ENCODE peak calls at places on chromosome 2, in six cellular contexts. One of them, this sample, is unnamed.

GRCh38 chr2:53095664-53096063 is 671.9 kb upstream of the CHAC2 start:
- DNase-seq in glutamatergic neuron: no peak
- DNase-seq in GM23338: no peak
- DNase-seq in coronary artery: no peak
- DNase-seq in GM06990: no peak
- DNase-seq in lower lobe of right lung: no peak
- DNase-seq in this sample: no peak

GRCh38 chr2:10514743-10515142 is 66.6 kb upstream of the ODC1 start:
- DNase-seq in lower lobe of right lung: no peak
- DNase-seq in coronary artery: peak; percentile 14
- DNase-seq in glutamatergic neuron: no peak
- DNase-seq in GM23338: no peak
- DNase-seq in GM06990: no peak
- DNase-seq in this sample: no peak

GRCh38 chr2:60309326-60309725 is 244.1 kb downstream of the BCL11A start:
- DNase-seq in coronary artery: no peak
- DNase-seq in GM23338: no peak
- DNase-seq in glutamatergic neuron: no peak
- DNase-seq in lower lobe of right lung: no peak
- DNase-seq in GM06990: no peak
- DNase-seq in this sample: no peak

GRCh38 chr2:230907361-230908093 is 17.5 kb downstream of the GPR55 start:
- DNase-seq in glutamatergic neuron: peak; percentile 5
- DNase-seq in coronary artery: peak; percentile 53
- DNase-seq in GM06990: no peak
- DNase-seq in lower lobe of right lung: no peak
- DNase-seq in GM23338: no peak
- DNase-seq in this sample: peak; percentile 13

GRCh38 chr2:162085090-162085891 is 11.3 kb upstream of the DPP4 start:
- DNase-seq in lower lobe of right lung: no peak
- DNase-seq in coronary artery: no peak
- DNase-seq in GM23338: no peak
- DNase-seq in GM06990: no peak
- DNase-seq in glutamatergic neuron: no peak
- DNase-seq in this sample: no peak

GRCh38 chr2:197890160-197890559 is 85.8 kb downstream of the PLCL1 start:
- DNase-seq in GM23338: no peak
- DNase-seq in glutamatergic neuron: no peak
- DNase-seq in lower lobe of right lung: no peak
- DNase-seq in coronary artery: no peak
- DNase-seq in GM06990: no peak
- DNase-seq in this sample: no peak

GRCh38 chr2:200616656-200617055 is 30.8 kb downstream of the AOX1 start:
- DNase-seq in glutamatergic neuron: no peak
- DNase-seq in lower lobe of right lung: no peak
- DNase-seq in GM06990: no peak
- DNase-seq in coronary artery: no peak
- DNase-seq in GM23338: no peak
- DNase-seq in this sample: no peak

GRCh38 chr2:146874260-146874658 is 970.6 kb upstream of the ACVR2A start:
- DNase-seq in coronary artery: no peak
- DNase-seq in GM23338: no peak
- DNase-seq in glutamatergic neuron: no peak
- DNase-seq in GM06990: no peak
- DNase-seq in lower lobe of right lung: no peak
- DNase-seq in this sample: no peak

GRCh38 chr2:172080641-172081230 is 4.6 kb upstream of the DLX1 start:
- DNase-seq in glutamatergic neuron: no peak
- DNase-seq in lower lobe of right lung: no peak
- DNase-seq in GM06990: no peak
- DNase-seq in coronary artery: no peak
- DNase-seq in GM23338: no peak
- DNase-seq in this sample: no peak

GRCh38 chr2:27147935-27148334 is 869 bp upstream of the TCF23 start:
- DNase-seq in coronary artery: no peak
- DNase-seq in GM23338: no peak
- DNase-seq in lower lobe of right lung: no peak
- DNase-seq in GM06990: no peak
- DNase-seq in glutamatergic neuron: no peak
- DNase-seq in this sample: no peak

GRCh38 chr2:215529271-215529670 is 93.4 kb upstream of the FN1 start:
- DNase-seq in GM23338: no peak
- DNase-seq in lower lobe of right lung: no peak
- DNase-seq in glutamatergic neuron: no peak
- DNase-seq in coronary artery: no peak
- DNase-seq in GM06990: no peak
- DNase-seq in this sample: peak; percentile 45

GRCh38 chr2:127857494-127857818 is 499 bp downstream of the POLR2D start:
- DNase-seq in glutamatergic neuron: no peak
- DNase-seq in coronary artery: no peak
- DNase-seq in lower lobe of right lung: no peak
- DNase-seq in GM23338: peak; percentile 57
- DNase-seq in GM06990: no peak
- DNase-seq in this sample: no peak

GRCh38 chr2:172307800-172308199 is 119.6 kb upstream of the ITGA6 start:
- DNase-seq in GM06990: no peak
- DNase-seq in glutamatergic neuron: no peak
- DNase-seq in GM23338: no peak
- DNase-seq in coronary artery: no peak
- DNase-seq in lower lobe of right lung: no peak
- DNase-seq in this sample: peak; percentile 62

GRCh38 chr2:113848758-113849460 is 41.0 kb upstream of the ACTR3 start:
- DNase-seq in GM23338: no peak
- DNase-seq in coronary artery: no peak
- DNase-seq in glutamatergic neuron: no peak
- DNase-seq in lower lobe of right lung: no peak
- DNase-seq in GM06990: no peak
- DNase-seq in this sample: no peak

GRCh38 chr2:33526132-33526531 is 49.7 kb downstream of the RASGRP3 start:
- DNase-seq in lower lobe of right lung: no peak
- DNase-seq in GM23338: no peak
- DNase-seq in GM06990: no peak
- DNase-seq in glutamatergic neuron: no peak
- DNase-seq in coronary artery: no peak
- DNase-seq in this sample: no peak

GRCh38 chr2:235588750-235589149 is 94.9 kb downstream of the AGAP1 start:
- DNase-seq in GM06990: no peak
- DNase-seq in coronary artery: no peak
- DNase-seq in GM23338: no peak
- DNase-seq in glutamatergic neuron: no peak
- DNase-seq in lower lobe of right lung: no peak
- DNase-seq in this sample: no peak

GRCh38 chr2:601387-601698 is 75.9 kb downstream of the TMEM18 start:
- DNase-seq in GM06990: no peak
- DNase-seq in coronary artery: no peak
- DNase-seq in GM23338: no peak
- DNase-seq in glutamatergic neuron: no peak
- DNase-seq in lower lobe of right lung: no peak
- DNase-seq in this sample: no peak

GRCh38 chr2:127411609-127412370 is 6.4 kb upstream of the PROC start:
- DNase-seq in lower lobe of right lung: no peak
- DNase-seq in glutamatergic neuron: no peak
- DNase-seq in GM06990: no peak
- DNase-seq in coronary artery: no peak
- DNase-seq in GM23338: no peak
- DNase-seq in this sample: no peak

GRCh38 chr2:222810044-222810443 is 50.8 kb upstream of the ACSL3 start:
- DNase-seq in glutamatergic neuron: no peak
- DNase-seq in coronary artery: no peak
- DNase-seq in GM06990: no peak
- DNase-seq in lower lobe of right lung: no peak
- DNase-seq in GM23338: no peak
- DNase-seq in this sample: no peak

GRCh38 chr2:222811828-222812227 is 49.0 kb upstream of the ACSL3 start:
- DNase-seq in lower lobe of right lung: no peak
- DNase-seq in coronary artery: no peak
- DNase-seq in GM23338: no peak
- DNase-seq in glutamatergic neuron: no peak
- DNase-seq in GM06990: no peak
- DNase-seq in this sample: no peak

GRCh38 chr2:222817628-222818027 is 43.2 kb upstream of the ACSL3 start:
- DNase-seq in lower lobe of right lung: no peak
- DNase-seq in GM06990: no peak
- DNase-seq in GM23338: no peak
- DNase-seq in coronary artery: no peak
- DNase-seq in glutamatergic neuron: no peak
- DNase-seq in this sample: no peak

GRCh38 chr2:222809582-222809981 is 51.3 kb upstream of the ACSL3 start:
- DNase-seq in coronary artery: no peak
- DNase-seq in GM23338: no peak
- DNase-seq in glutamatergic neuron: no peak
- DNase-seq in lower lobe of right lung: no peak
- DNase-seq in GM06990: no peak
- DNase-seq in this sample: no peak

GRCh38 chr2:222813177-222813843 is 47.5 kb upstream of the ACSL3 start:
- DNase-seq in coronary artery: no peak
- DNase-seq in GM06990: peak; percentile 48
- DNase-seq in GM23338: no peak
- DNase-seq in lower lobe of right lung: no peak
- DNase-seq in glutamatergic neuron: no peak
- DNase-seq in this sample: no peak
- TF ChIP-seq CTCF in coronary artery: no peak
- TF ChIP-seq CTCF in GM06990: no peak
- TF ChIP-seq CTCF in GM23338: no peak
- TF ChIP-seq CTCF in lower lobe of right lung: no peak
- TF ChIP-seq CTCF in glutamatergic neuron: no peak
- TF ChIP-seq CTCF in this sample: no peak

DNA sequence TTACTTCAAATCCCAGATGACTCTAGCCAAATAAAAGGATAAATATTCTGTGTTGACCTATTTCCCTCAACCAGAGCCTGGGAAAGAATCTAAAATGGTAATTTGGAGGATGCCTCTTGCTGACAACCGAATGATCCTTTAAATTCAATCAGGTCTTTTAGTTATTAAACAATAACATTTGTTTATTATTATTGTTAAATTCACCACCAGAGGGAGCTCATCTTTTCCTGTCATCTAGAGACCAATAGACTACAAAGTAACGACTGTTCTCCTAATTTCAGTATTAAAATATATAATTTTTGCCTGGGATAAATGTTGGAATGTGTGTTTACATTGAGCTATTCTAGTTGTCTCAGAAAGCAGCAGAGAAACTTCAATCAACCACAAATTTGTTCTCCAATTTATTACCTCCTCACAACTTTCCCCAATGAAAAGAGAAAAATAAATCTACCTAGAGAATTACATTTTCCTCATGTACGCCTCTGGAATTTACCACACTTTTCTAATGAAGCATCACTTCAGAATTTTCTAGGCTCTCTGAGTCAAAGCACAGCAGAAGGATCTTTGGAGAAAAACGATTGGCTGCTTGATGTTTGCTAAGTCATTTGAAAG is 142.7 kb downstream of the SCG2 start:
- DNase-seq in coronary artery: no peak
- DNase-seq in glutamatergic neuron: no peak
- DNase-seq in GM23338: peak; percentile 56
- DNase-seq in lower lobe of right lung: no peak
- DNase-seq in GM06990: no peak
- DNase-seq in this sample: no peak
- TF ChIP-seq CTCF in coronary artery: no peak
- TF ChIP-seq CTCF in glutamatergic neuron: peak; percentile 81
- TF ChIP-seq CTCF in GM23338: no peak
- TF ChIP-seq CTCF in lower lobe of right lung: peak; percentile 38
- TF ChIP-seq CTCF in GM06990: no peak
- TF ChIP-seq CTCF in this sample: no peak

DNA sequence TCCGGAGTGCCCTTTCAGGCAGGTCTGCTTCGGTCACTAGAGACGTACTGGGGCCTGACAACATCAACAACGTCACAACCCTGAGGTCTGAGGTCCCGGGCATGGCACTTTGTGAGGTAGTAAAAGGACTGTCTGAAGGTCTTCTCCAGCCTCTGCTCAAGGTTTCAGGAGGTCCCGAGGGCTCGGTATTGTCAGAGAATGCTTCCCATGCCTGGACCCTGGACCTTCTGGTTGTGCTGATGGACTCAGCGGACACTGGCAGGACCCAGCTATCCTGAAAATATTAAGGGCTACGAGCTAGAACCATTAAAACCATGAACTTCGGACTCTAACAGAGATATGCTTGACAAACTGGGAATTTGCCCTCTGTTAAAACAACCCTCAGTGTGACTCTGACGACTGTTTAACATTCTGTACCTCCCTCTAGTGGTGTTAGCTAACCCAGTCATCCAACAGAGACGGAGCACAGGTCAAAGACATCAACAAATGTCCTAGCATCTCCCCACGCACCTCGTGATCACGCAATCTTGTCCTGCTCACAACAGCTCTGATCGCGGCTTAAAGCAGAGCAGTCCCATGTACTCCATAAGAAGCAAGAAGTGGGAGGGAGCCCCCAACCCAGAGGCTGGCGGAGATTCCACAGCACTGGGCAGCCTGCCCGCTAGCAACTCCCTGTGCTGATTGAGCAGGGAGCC is 96.5 kb downstream of the CCDC93 start:
- DNase-seq in glutamatergic neuron: no peak
- DNase-seq in lower lobe of right lung: no peak
- DNase-seq in coronary artery: no peak
- DNase-seq in GM06990: no peak
- DNase-seq in GM23338: peak; percentile 67
- DNase-seq in this sample: no peak
- TF ChIP-seq CTCF in glutamatergic neuron: no peak
- TF ChIP-seq CTCF in lower lobe of right lung: no peak
- TF ChIP-seq CTCF in coronary artery: no peak
- TF ChIP-seq CTCF in GM06990: no peak
- TF ChIP-seq CTCF in GM23338: peak; percentile 74
- TF ChIP-seq CTCF in this sample: no peak

GRCh38 chr2:218035463-218036100 is 32.8 kb upstream of the TNS1 start:
- DNase-seq in lower lobe of right lung: no peak
- DNase-seq in GM23338: no peak
- DNase-seq in glutamatergic neuron: no peak
- DNase-seq in GM06990: no peak
- DNase-seq in coronary artery: peak; percentile 70
- DNase-seq in this sample: no peak

GRCh38 chr2:218039171-218039570 is 29.9 kb upstream of the RUFY4 start:
- DNase-seq in coronary artery: no peak
- DNase-seq in lower lobe of right lung: no peak
- DNase-seq in glutamatergic neuron: no peak
- DNase-seq in GM06990: no peak
- DNase-seq in GM23338: no peak
- DNase-seq in this sample: no peak

GRCh38 chr2:218033208-218033589 is 30.4 kb upstream of the TNS1 start:
- DNase-seq in coronary artery: no peak
- DNase-seq in glutamatergic neuron: no peak
- DNase-seq in lower lobe of right lung: no peak
- DNase-seq in GM23338: no peak
- DNase-seq in GM06990: no peak
- DNase-seq in this sample: no peak

GRCh38 chr2:218033590-218034496 is 31.0 kb upstream of the TNS1 start:
- DNase-seq in glutamatergic neuron: peak; percentile 47
- DNase-seq in GM06990: no peak
- DNase-seq in lower lobe of right lung: no peak
- DNase-seq in GM23338: peak; percentile 68
- DNase-seq in coronary artery: peak; percentile 74
- DNase-seq in this sample: no peak

DNA sequence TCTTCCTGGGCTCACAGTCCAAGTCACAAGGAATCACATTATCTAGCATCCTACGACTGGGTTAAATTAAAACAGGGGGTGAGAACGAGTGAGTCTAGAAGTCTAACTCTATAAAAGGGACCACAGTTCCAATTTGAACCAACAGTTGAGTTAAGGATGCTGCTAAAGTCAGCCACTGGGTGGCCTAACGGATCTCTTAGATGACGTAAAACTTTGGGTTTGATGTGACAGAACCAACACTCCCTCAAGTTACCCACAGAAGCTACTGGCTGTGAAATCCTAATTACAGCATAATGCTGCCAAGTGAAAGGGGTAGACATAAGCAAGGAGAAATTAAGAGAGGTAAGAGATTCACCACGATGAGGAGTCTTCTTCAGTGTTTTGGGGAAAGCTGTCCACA is 32.7 kb upstream of the RUFY4 start:
- DNase-seq in GM06990: no peak
- DNase-seq in glutamatergic neuron: no peak
- DNase-seq in coronary artery: no peak
- DNase-seq in GM23338: peak; percentile 33
- DNase-seq in lower lobe of right lung: no peak
- DNase-seq in this sample: no peak
- TF ChIP-seq CTCF in GM06990: no peak
- TF ChIP-seq CTCF in glutamatergic neuron: no peak
- TF ChIP-seq CTCF in coronary artery: no peak
- TF ChIP-seq CTCF in GM23338: peak; percentile 46
- TF ChIP-seq CTCF in lower lobe of right lung: no peak
- TF ChIP-seq CTCF in this sample: no peak

This sample was measured in mucosa of descending colon.